ENCODE peak calls at places on chromosomes 11 and 22, in seven cellular contexts. B is cardiac muscle cell, T is pancreas, R is neural crest cell, C is naive B cell, L is posterior cingulate gyrus, A is T-helper 2 cell. P is an unnamed sample.

GRCh38 chr11:130431337-130431773 is 2.9 kb upstream of the ADAMTS8 start:
- DNase-seq in B (peak), T (peak), R (peak), C (peak), L (peak), A (no peak), P (peak)

GRCh38 chr11:34068098-34068497 is 16.6 kb downstream of the CAPRIN1 start:
- DNase-seq in B (no peak), T (no peak), R (no peak), C (no peak), L (no peak), A (no peak), P (no peak)

GRCh38 chr11:109914809-109915653 is 178.2 kb upstream of the ZC3H12C start:
- DNase-seq in B (no peak), T (no peak), R (no peak), C (no peak), L (no peak), A (no peak), P (no peak)

GRCh38 chr11:66718320-66718971 is 10.6 kb downstream of the SPTBN2 start:
- DNase-seq in B (peak), T (peak), R (no peak), C (no peak), L (no peak), A (no peak), P (no peak)

GRCh38 chr11:102559839-102560238 is 29.3 kb upstream of the MMP7 start:
- DNase-seq in B (no peak), T (no peak), R (no peak), C (peak), L (no peak), A (no peak), P (no peak)

GRCh38 chr22:49533886-49534285 is 293.8 kb downstream of the BRD1 start:
- DNase-seq in B (no peak), T (peak), R (no peak), C (no peak), L (no peak), A (no peak), P (no peak)

GRCh38 chr11:68773521-68774187 is 22.3 kb upstream of the TESMIN start:
- DNase-seq in B (no peak), T (no peak), R (no peak), C (no peak), L (no peak), A (no peak), P (no peak)

GRCh38 chr11:130721736-130722135 is 194.5 kb downstream of the SNX19 start:
- DNase-seq in B (no peak), T (no peak), R (no peak), C (no peak), L (no peak), A (no peak), P (no peak)

GRCh38 chr22:40054486-40054885 is 59.7 kb downstream of the FAM83F start:
- DNase-seq in B (no peak), T (no peak), R (no peak), C (no peak), L (no peak), A (no peak), P (no peak)

GRCh38 chr11:95093548-95093947 is 3.9 kb downstream of the ENDOD1 start:
- DNase-seq in B (no peak), T (no peak), R (no peak), C (no peak), L (no peak), A (no peak), P (no peak)

GRCh38 chr11:117071344-117071787 is 26.9 kb downstream of the SIK3 start:
- DNase-seq in B (peak), T (no peak), R (no peak), C (no peak), L (peak), A (no peak), P (no peak)

GRCh38 chr22:49393526-49393925 is 434.1 kb downstream of the BRD1 start:
- DNase-seq in B (no peak), T (no peak), R (no peak), C (no peak), L (no peak), A (no peak), P (no peak)

GRCh38 chr11:24163146-24163545 is 333.7 kb upstream of the LUZP2 start:
- DNase-seq in B (no peak), T (no peak), R (no peak), C (no peak), L (no peak), A (no peak), P (no peak)

GRCh38 chr11:133964946-133965632 is 8.3 kb upstream of the IGSF9B start:
- DNase-seq in B (no peak), T (peak), R (no peak), C (no peak), L (no peak), A (no peak), P (no peak)

GRCh38 chr11:99281331-99281730 is 260.6 kb downstream of the CNTN5 start:
- DNase-seq in B (no peak), T (no peak), R (no peak), C (no peak), L (no peak), A (no peak), P (no peak)

GRCh38 chr22:19621372-19622060 is 92.8 kb upstream of the SEPTIN5 start:
- DNase-seq in B (no peak), T (no peak), R (no peak), C (no peak), L (no peak), A (no peak), P (no peak)

GRCh38 chr22:41983516-41983915 is 14.3 kb downstream of the SEPTIN3 start:
- DNase-seq in B (no peak), T (no peak), R (no peak), C (no peak), L (no peak), A (no peak), P (no peak)

GRCh38 chr11:64246874-64247728 is at the start of gene PPP1R14B:
- DNase-seq in B (peak), T (peak), R (peak), C (peak), L (peak), A (peak), P (peak)

GRCh38 chr11:406796-407650 is 7.8 kb downstream of the SIGIRR start:
- DNase-seq in B (peak), T (no peak), R (peak), C (peak), L (peak), A (peak), P (peak)

GRCh38 chr11:13837286-13837685 is 125.2 kb upstream of the SPON1 start:
- DNase-seq in B (no peak), T (no peak), R (no peak), C (no peak), L (no peak), A (no peak), P (no peak)

GRCh38 chr22:29435236-29435635 is 3.1 kb upstream of the RFPL1 start:
- DNase-seq in B (no peak), T (no peak), R (no peak), C (no peak), L (no peak), A (no peak), P (no peak)

GRCh38 chr11:9600651-9601040 is 27.2 kb downstream of the WEE1 start:
- DNase-seq in B (no peak), T (no peak), R (no peak), C (peak), L (no peak), A (no peak), P (no peak)

GRCh38 chr22:46823248-46823647 is 60.8 kb downstream of the TBC1D22A start:
- DNase-seq in B (no peak), T (no peak), R (no peak), C (no peak), L (no peak), A (no peak), P (no peak)

GRCh38 chr11:66768088-66768521 is 39.1 kb upstream of the SPTBN2 start:
- DNase-seq in B (no peak), T (no peak), R (no peak), C (no peak), L (no peak), A (no peak), P (no peak)

GRCh38 chr11:46277313-46277622 is 194 bp upstream of the CREB3L1 start:
- DNase-seq in B (peak), T (no peak), R (no peak), C (no peak), L (no peak), A (no peak), P (no peak)

GRCh38 chr22:17772963-17773605 is 1.2 kb downstream of the BID start:
- DNase-seq in B (no peak), T (peak), R (no peak), C (no peak), L (no peak), A (no peak), P (no peak)

GRCh38 chr11:12526789-12527188 is 147.4 kb upstream of the TEAD1 start:
- DNase-seq in B (no peak), T (no peak), R (no peak), C (no peak), L (no peak), A (no peak), P (no peak)

GRCh38 chr11:34214961-34215805 is 109.8 kb downstream of the NAT10 start:
- DNase-seq in B (no peak), T (no peak), R (no peak), C (no peak), L (no peak), A (no peak), P (peak)

GRCh38 chr11:105236631-105237030 is 97.1 kb upstream of the CARD18 start:
- DNase-seq in B (no peak), T (no peak), R (no peak), C (no peak), L (no peak), A (no peak), P (no peak)

GRCh38 chr11:103395612-103396011 is 286.4 kb downstream of the DYNC2H1 start:
- DNase-seq in B (no peak), T (no peak), R (no peak), C (no peak), L (no peak), A (no peak), P (no peak)

GRCh38 chr11:122189259-122189658 is 73.2 kb upstream of the BLID start:
- DNase-seq in B (no peak), T (no peak), R (no peak), C (no peak), L (no peak), A (no peak), P (no peak)

GRCh38 chr22:30324008-30324730 is 2.6 kb downstream of the TBC1D10A start:
- DNase-seq in B (no peak), T (no peak), R (no peak), C (no peak), L (no peak), A (no peak), P (no peak)

GRCh38 chr11:22521226-22521625 is 104.4 kb downstream of the FANCF start:
- DNase-seq in B (no peak), T (no peak), R (no peak), C (no peak), L (no peak), A (no peak), P (no peak)

GRCh38 chr11:70122490-70123198 is 44.5 kb downstream of the ANO1 start:
- DNase-seq in B (no peak), T (no peak), R (no peak), C (no peak), L (no peak), A (no peak), P (no peak)

GRCh38 chr11:84390441-84391078 is 1104.4 kb upstream of the CCDC90B start:
- DNase-seq in B (peak), T (no peak), R (no peak), C (no peak), L (no peak), A (no peak), P (no peak)

GRCh38 chr22:21447694-21448402 is 19.3 kb upstream of the TMEM191C start:
- DNase-seq in B (no peak), T (peak), R (no peak), C (no peak), L (no peak), A (no peak), P (no peak)

GRCh38 chr11:119081682-119082081 is 3.0 kb upstream of the HMBS start:
- DNase-seq in B (no peak), T (no peak), R (no peak), C (no peak), L (peak), A (no peak), P (no peak)

GRCh38 chr11:3139481-3140290 is 25.4 kb downstream of the OSBPL5 start:
- DNase-seq in B (no peak), T (peak), R (no peak), C (no peak), L (no peak), A (no peak), P (no peak)

GRCh38 chr11:134634897-134635831 is 223.1 kb upstream of the B3GAT1 start:
- DNase-seq in B (peak), T (no peak), R (no peak), C (no peak), L (peak), A (no peak), P (no peak)

P was measured in activated B cell treated with CpG ODN at 0.5 μM for 24 hours.